ENCODE peak calls at places on chromosomes 13 and 19, in nine cellular contexts. E, O, J, F, Z, S, P, V and A are unnamed samples.

GRCh38 chr19:33266971-33267484 is 35.3 kb downstream of the CEBPA start:
- DNase-seq in E (no peak), O (no peak), J (no peak), F (no peak), Z (no peak), S (no peak), P (no peak), V (no peak), A (no peak)

GRCh38 chr13:27182844-27183497 is 11.4 kb upstream of the USP12 start:
- DNase-seq in E (no peak), O (peak; percentile 46), J (no peak), F (peak; percentile 79), Z (no peak), S (no peak), P (peak; percentile 97), V (no peak), A (no peak)

GRCh38 chr19:43532571-43532961 is 422 bp upstream of the ZNF575 start:
- DNase-seq in E (no peak), O (no peak), J (peak; percentile 87), F (no peak), Z (peak; percentile 83), S (peak; percentile 82), P (no peak), V (peak; percentile 25), A (no peak)

GRCh38 chr13:109595466-109595865 is 190.9 kb downstream of the IRS2 start:
- DNase-seq in E (no peak), O (no peak), J (no peak), F (no peak), Z (no peak), S (no peak), P (peak; percentile 37), V (no peak), A (no peak)

GRCh38 chr13:76425930-76426329 is 460.3 kb downstream of the KCTD12 start:
- DNase-seq in E (peak; percentile 10), O (no peak), J (no peak), F (peak; percentile 5), Z (no peak), S (no peak), P (peak; percentile 78), V (no peak), A (peak; percentile 35)

GRCh38 chr13:88887045-88887662 is 1216.0 kb downstream of the SLITRK5 start:
- DNase-seq in E (no peak), O (no peak), J (peak; percentile 5), F (no peak), Z (peak; percentile 30), S (no peak), P (no peak), V (no peak), A (no peak)

GRCh38 chr13:75770164-75771145 is 134.3 kb downstream of the LMO7 start:
- DNase-seq in E (no peak), O (no peak), J (no peak), F (no peak), Z (no peak), S (no peak), P (no peak), V (no peak), A (no peak)

GRCh38 chr19:58203814-58204475 is 21.1 kb downstream of the ZNF274 start:
- DNase-seq in E (no peak), O (no peak), J (no peak), F (no peak), Z (no peak), S (no peak), P (no peak), V (no peak), A (no peak)

GRCh38 chr19:23116802-23117571 is at the start of gene ZNF730:
- DNase-seq in E (peak; percentile 65), O (no peak), J (peak; percentile 29), F (peak; percentile 91), Z (peak; percentile 63), S (peak; percentile 60), P (peak; percentile 40), V (peak; percentile 1), A (peak; percentile 38)

DNA sequence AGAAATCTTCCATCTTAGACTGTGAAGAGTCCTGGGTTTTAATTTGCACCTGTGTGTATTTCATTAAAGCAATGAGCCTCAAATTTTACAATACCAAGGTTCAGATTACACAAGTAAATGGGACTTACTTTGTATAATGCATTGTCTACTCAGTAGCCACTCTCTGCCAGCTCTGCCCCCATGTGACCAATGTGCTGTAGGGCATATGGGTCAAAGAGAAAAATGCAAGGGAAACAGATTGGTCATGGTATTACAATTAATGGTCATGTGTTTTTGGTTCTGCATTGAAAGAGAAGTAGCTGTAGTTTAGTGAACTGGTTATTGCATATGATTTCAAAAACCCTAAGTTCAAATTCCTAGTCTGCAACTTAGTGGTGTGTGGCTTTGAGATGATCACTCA is 545.5 kb downstream of the SUCLA2 start:
- DNase-seq in E (no peak), O (no peak), J (peak; percentile 38), F (no peak), Z (no peak), S (no peak), P (peak; percentile 63), V (no peak), A (no peak)
- TF ChIP-seq CTCF in E (no peak), O (no peak), J (peak; percentile 27), F (no peak), Z (no peak), S (no peak), P (no peak), V (no peak), A (peak; percentile 8)

DNA sequence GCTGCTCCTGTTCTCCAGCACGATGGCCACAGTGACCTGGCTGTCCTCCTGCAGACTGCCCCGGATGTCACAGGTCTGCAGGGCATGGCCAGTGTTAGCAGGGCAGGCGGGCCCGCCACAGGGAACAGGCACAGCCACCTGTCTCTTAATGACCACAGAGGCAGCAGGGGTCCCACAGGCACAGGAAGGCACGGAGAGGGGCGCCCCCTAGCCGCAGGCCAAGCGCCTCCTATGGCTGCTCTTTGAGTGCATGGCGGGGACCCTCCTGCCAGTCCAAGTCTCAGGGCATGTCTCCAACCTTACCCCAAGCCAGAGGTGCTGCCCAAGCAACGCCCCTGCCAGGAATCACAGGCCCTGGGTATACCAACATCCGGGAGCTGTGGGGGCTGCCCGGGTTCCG is 14.1 kb downstream of the IZUMO4 start:
- DNase-seq in E (no peak), O (no peak), J (no peak), F (no peak), Z (no peak), S (no peak), P (no peak), V (no peak), A (no peak)
- TF ChIP-seq CTCF in E (peak; percentile 22), O (no peak), J (no peak), F (no peak), Z (no peak), S (no peak), P (no peak), V (no peak), A (peak; percentile 14)

DNA sequence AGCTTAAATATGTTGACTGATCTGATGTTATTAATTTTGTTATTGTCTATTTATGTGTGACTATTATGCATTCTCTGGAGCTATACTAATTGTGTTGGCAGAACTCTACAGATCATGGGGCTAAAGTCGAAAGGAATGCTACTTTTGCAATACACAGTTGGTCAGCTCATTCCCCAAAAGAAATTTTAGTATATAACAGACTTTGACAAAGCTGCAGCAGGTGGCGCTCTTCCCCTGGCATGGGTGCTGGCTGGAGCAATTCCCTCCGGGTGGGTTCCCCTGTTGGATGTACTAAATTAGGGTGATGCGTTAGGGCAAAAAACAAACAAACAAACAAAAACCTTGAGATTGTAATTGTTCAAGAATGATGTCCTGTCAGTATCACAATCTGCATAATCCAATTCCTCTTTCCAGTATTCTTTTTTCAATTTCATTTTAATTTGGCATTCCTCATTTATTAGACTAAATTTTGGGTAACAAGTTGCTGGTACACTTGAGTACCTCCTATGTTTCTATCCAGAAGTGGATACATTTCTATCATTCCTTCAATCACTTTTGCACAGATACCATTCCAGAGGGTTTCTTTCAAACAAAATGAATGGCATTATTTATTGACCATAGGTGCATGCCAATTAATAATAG is 322.8 kb upstream of the EDNRB start:
- DNase-seq in E (peak; percentile 73), O (no peak), J (peak; percentile 59), F (no peak), Z (peak; percentile 65), S (no peak), P (no peak), V (peak; percentile 22), A (no peak)
- TF ChIP-seq CTCF in E (peak; percentile 90), O (no peak), J (peak; percentile 66), F (no peak), Z (peak; percentile 50), S (no peak), P (peak; percentile 51), V (peak; percentile 48), A (peak; percentile 65)

DNA sequence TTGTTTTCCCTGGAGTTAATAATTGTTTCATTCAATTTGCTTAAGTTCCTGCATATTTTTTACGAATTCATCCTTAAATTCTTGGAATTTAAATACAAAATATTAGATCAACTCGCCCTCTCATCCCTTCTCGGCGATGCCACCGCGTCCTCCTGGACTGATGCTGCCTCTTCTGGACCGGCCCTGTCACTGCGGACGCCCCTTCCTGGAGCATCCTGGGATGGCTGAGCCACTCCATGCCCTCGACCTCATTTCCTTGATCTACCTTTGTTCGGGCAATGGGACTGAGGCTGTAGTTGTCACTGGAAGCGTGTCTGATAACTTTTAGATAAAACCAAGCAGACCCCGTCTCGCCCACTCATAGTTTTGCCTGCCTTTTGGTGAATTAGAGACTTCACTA is 283.6 kb downstream of the TEX29 start:
- DNase-seq in E (no peak), O (no peak), J (no peak), F (no peak), Z (no peak), S (no peak), P (no peak), V (no peak), A (no peak)
- TF ChIP-seq CTCF in E (peak; percentile 22), O (no peak), J (no peak), F (no peak), Z (no peak), S (no peak), P (no peak), V (no peak), A (no peak)

GRCh38 chr19:10424011-10424637 is 3.8 kb downstream of the PDE4A start:
- DNase-seq in E (peak; percentile 93), O (no peak), J (peak; percentile 74), F (peak; percentile 75), Z (peak; percentile 92), S (peak; percentile 83), P (peak; percentile 48), V (peak; percentile 83), A (no peak)

GRCh38 chr19:10422846-10423245 is 2.5 kb downstream of the PDE4A start:
- DNase-seq in E (no peak), O (no peak), J (no peak), F (no peak), Z (no peak), S (no peak), P (no peak), V (no peak), A (no peak)

GRCh38 chr19:10421240-10421948 is 1.1 kb downstream of the PDE4A start:
- DNase-seq in E (peak; percentile 44), O (no peak), J (no peak), F (no peak), Z (no peak), S (no peak), P (no peak), V (no peak), A (no peak)

GRCh38 chr19:10420444-10421239 is at the start of gene PDE4A:
- DNase-seq in E (peak; percentile 89), O (no peak), J (peak; percentile 76), F (no peak), Z (no peak), S (no peak), P (no peak), V (no peak), A (no peak)

GRCh38 chr19:10421981-10422461 is 1.7 kb downstream of the PDE4A start:
- DNase-seq in E (peak; percentile 53), O (no peak), J (no peak), F (no peak), Z (no peak), S (no peak), P (no peak), V (no peak), A (no peak)
- TF ChIP-seq CTCF in E (no peak), O (no peak), J (no peak), F (no peak), Z (no peak), S (no peak), P (no peak), V (no peak), A (no peak)